ENCODE peak calls at places on chromosomes 6 and 20, in ten cellular contexts. B is EL; L is fibroblast of gingiva; H is stimulated activated CD4-positive, alpha-beta T cell treated with anti-CD3 and anti-CD28 coated beads, Interleukin-1b, Interleukin-23, amount 100 ng/mL, for 1 hour; J is tibial nerve; T is B cell; I is CD4-positive, CD25-positive, alpha-beta regulatory T cell; C is sciatic nerve; K is activated gamma-delta T cell treated with Interleukin-2 at 50 U/mL for 16 hours; Q is cardiac fibroblast. Y is an unnamed sample.

GRCh38 chr6:26294276-26294675 is 70.7 kb upstream of the BTN3A2 start:
- DNase-seq in J (no peak), Q (no peak), L (no peak), H (no peak), T (no peak), B (no peak), I (no peak), C (no peak), K (no peak), Y (no peak)

GRCh38 chr6:138371720-138372119 is 6.0 kb upstream of the SMIM28 start:
- DNase-seq in L (no peak), I (no peak), T (no peak), H (no peak), Q (peak; percentile 43), J (no peak), C (no peak), B (no peak), K (no peak), Y (no peak)

GRCh38 chr6:42099340-42100028 is 42.9 kb downstream of the C6orf132 start:
- DNase-seq in J (peak; percentile 22), C (no peak), Q (peak; percentile 76), L (no peak), K (no peak), B (peak; percentile 74), T (no peak), I (no peak), H (no peak), Y (peak; percentile 57)

GRCh38 chr6:44712353-44713147 is 325.0 kb downstream of the CDC5L start:
- DNase-seq in T (no peak), H (no peak), Q (no peak), C (no peak), B (no peak), L (no peak), J (no peak), I (no peak), K (no peak), Y (no peak)

GRCh38 chr6:107344383-107344782 is 115.0 kb downstream of the PDSS2 start:
- DNase-seq in K (no peak), T (no peak), J (no peak), H (no peak), I (no peak), C (no peak), Q (no peak), B (no peak), L (no peak), Y (no peak)

GRCh38 chr6:5956939-5957338 is 49.8 kb downstream of the NRN1 start:
- DNase-seq in I (no peak), T (no peak), K (no peak), H (no peak), L (no peak), Q (no peak), C (no peak), B (peak; percentile 22), J (no peak), Y (no peak)

GRCh38 chr20:54188132-54188835 is 14.5 kb upstream of the CYP24A1 start:
- DNase-seq in B (no peak), Q (no peak), K (no peak), T (no peak), H (no peak), C (no peak), I (no peak), J (no peak), L (no peak), Y (no peak)

GRCh38 chr6:32609731-32610640 is 20.3 kb upstream of the HLA-DRB1 start:
- DNase-seq in L (peak; percentile 78), H (no peak), K (peak; percentile 28), Q (peak; percentile 96), C (no peak), B (peak; percentile 91), T (peak; percentile 91), I (peak; percentile 70), J (no peak), Y (peak; percentile 49)

GRCh38 chr20:4095639-4096038 is 80.3 kb upstream of the RNF24 start:
- DNase-seq in C (no peak), Q (no peak), L (no peak), H (no peak), T (no peak), I (no peak), B (no peak), K (no peak), J (no peak), Y (no peak)

GRCh38 chr20:32534661-32535240 is 50.4 kb downstream of the NOL4L start:
- DNase-seq in H (no peak), J (no peak), Q (no peak), I (peak; percentile 57), L (no peak), T (no peak), C (no peak), K (peak; percentile 64), B (no peak), Y (no peak)

GRCh38 chr6:168545428-168545827 is 104.4 kb downstream of the SMOC2 start:
- DNase-seq in L (no peak), K (no peak), C (no peak), J (no peak), H (no peak), T (no peak), B (no peak), Q (no peak), I (no peak), Y (no peak)

GRCh38 chr6:154399097-154399496 is 42.5 kb upstream of the IPCEF1 start:
- DNase-seq in K (no peak), B (peak; percentile 65), Q (peak; percentile 82), I (no peak), C (no peak), J (no peak), H (no peak), L (no peak), T (no peak), Y (no peak)